ENCODE peak calls at places on chromosomes 4 and X, in six cellular contexts. P is iPS-NIHi11; R is AG09309; V is effector memory CD4-positive, alpha-beta T cell; H is anterior cingulate cortex; M is stimulated activated CD4-positive, alpha-beta T cell treated with anti-CD3 and anti-CD28 coated beads, Interleukin-15, amount 100 ng/mL, for 1 hour. T is an unnamed sample.

GRCh38 chr4:176339936-176340761 is 20.4 kb downstream of the SPCS3 start:
- DNase-seq in P (no peak), R (no peak), V (no peak), H (no peak), M (no peak), T (no peak)

GRCh38 chr4:173930329-173930967 is 353.0 kb downstream of the FBXO8 start:
- DNase-seq in P (no peak), R (no peak), V (no peak), H (no peak), M (no peak), T (no peak)

GRCh38 chrX:151873096-151873495 is 39.6 kb upstream of the MAGEA4 start:
- DNase-seq in P (no peak), R (no peak), V (no peak), H (no peak), M (no peak), T (no peak)

GRCh38 chrX:153820601-153821000 is 9.7 kb downstream of the PDZD4 start:
- DNase-seq in P (no peak), R (no peak), V (no peak), H (no peak), M (no peak), T (no peak)

GRCh38 chr4:5734841-5735240 is 23.8 kb downstream of the EVC start:
- DNase-seq in P (no peak), R (no peak), V (no peak), H (no peak), M (no peak), T (no peak)

GRCh38 chr4:60579335-60579734 is 620.8 kb upstream of the ADGRL3 start:
- DNase-seq in P (no peak), R (no peak), V (no peak), H (no peak), M (no peak), T (no peak)

GRCh38 chr4:35525192-35525978 is 718.9 kb downstream of the ARAP2 start:
- DNase-seq in P (peak; percentile 8), R (no peak), V (no peak), H (no peak), M (no peak), T (no peak)

GRCh38 chrX:75107863-75108509 is 48.1 kb downstream of the ABCB7 start:
- DNase-seq in P (no peak), R (no peak), V (no peak), H (no peak), M (no peak), T (no peak)

GRCh38 chr4:4472344-4472958 is 69.4 kb downstream of the STX18 start:
- DNase-seq in P (no peak), R (no peak), V (no peak), H (no peak), M (no peak), T (no peak)

GRCh38 chr4:76989391-76990061 is 40.0 kb downstream of the SEPTIN11 start:
- DNase-seq in P (no peak), R (no peak), V (peak; percentile 63), H (no peak), M (peak; percentile 26), T (no peak)

GRCh38 chr4:82284475-82284857 is 89.3 kb downstream of the HNRNPD start:
- DNase-seq in P (peak; percentile 23), R (no peak), V (no peak), H (no peak), M (no peak), T (no peak)

GRCh38 chr4:55032788-55033187 is 92.6 kb downstream of the KDR start:
- DNase-seq in P (no peak), R (no peak), V (no peak), H (no peak), M (no peak), T (no peak)

GRCh38 chrX:53073115-53073581 is 9.0 kb upstream of the TSPYL2 start:
- DNase-seq in P (no peak), R (no peak), V (no peak), H (no peak), M (no peak), T (no peak)

GRCh38 chrX:112808007-112808406 is 32.6 kb downstream of the AMOT start:
- DNase-seq in P (no peak), R (no peak), V (no peak), H (no peak), M (no peak), T (no peak)

GRCh38 chrX:118928126-118928525 is 46.3 kb upstream of the LONRF3 start:
- DNase-seq in P (no peak), R (no peak), V (no peak), H (no peak), M (no peak), T (no peak)

GRCh38 chr4:142358656-142359055 is 487.4 kb downstream of the INPP4B start:
- DNase-seq in P (no peak), R (no peak), V (no peak), H (no peak), M (no peak), T (no peak)

GRCh38 chr4:8682296-8682695 is 89.7 kb downstream of the CPZ start:
- DNase-seq in P (no peak), R (no peak), V (no peak), H (no peak), M (no peak), T (no peak)

GRCh38 chr4:122783301-122784215 is 43.1 kb upstream of the FGF2 start:
- DNase-seq in P (peak; percentile 84), R (peak; percentile 90), V (no peak), H (no peak), M (no peak), T (peak; percentile 80)

GRCh38 chr4:140150886-140151699 is 2.9 kb downstream of the MAML3 start:
- DNase-seq in P (peak; percentile 77), R (peak; percentile 72), V (peak; percentile 20), H (peak; percentile 79), M (peak; percentile 41), T (no peak)